ENCODE peak calls at places on chromosomes 2 and 18, in seven cellular contexts. C, N, P, U, L, O and T are unnamed samples. For H3K36me3, the result is how much of the 10 kb centered on the place peaks cover.

GRCh38 chr2:181685150-181685688 is 4.9 kb upstream of the NEUROD1 start:
- DNase-seq in O (no peak), U (no peak), C (no peak), P (no peak), N (peak), L (peak), T (peak)

GRCh38 chr2:168439536-168439935 is 16.5 kb upstream of the CERS6 start:
- DNase-seq in U (no peak), N (no peak), O (no peak), L (peak), C (no peak), P (peak), T (no peak)

GRCh38 chr2:30437809-30438548 is 9.1 kb upstream of the LCLAT1 start:
- DNase-seq in U (no peak), C (no peak), L (no peak), N (no peak), P (peak), O (no peak), T (no peak)

GRCh38 chr18:28095631-28096030 is 81.3 kb downstream of the CDH2 start:
- DNase-seq in P (no peak), C (no peak), U (no peak), O (no peak), L (peak), N (no peak), T (no peak)

GRCh38 chr18:10900435-10900834 is 248.9 kb downstream of the PIEZO2 start:
- DNase-seq in L (no peak), O (peak), C (no peak), N (no peak), U (no peak), P (no peak), T (no peak)

GRCh38 chr2:225462945-225463344 is 63.4 kb downstream of the NYAP2 start:
- DNase-seq in O (no peak), P (no peak), L (no peak), U (no peak), N (peak), C (no peak), T (no peak)

GRCh38 chr2:222655406-222655747 is 515 bp downstream of the FARSB start:
- DNase-seq in O (no peak), N (peak), L (peak), P (no peak), C (no peak), U (no peak), T (no peak)

GRCh38 chr2:207157727-207158126 is 8.0 kb downstream of the KLF7 start:
- DNase-seq in N (no peak), U (no peak), C (no peak), L (no peak), P (no peak), O (no peak), T (no peak)

GRCh38 chr2:77520981-77521380 is 1.2 kb downstream of the LRRTM4 start:
- DNase-seq in U (no peak), L (no peak), N (peak), C (peak), P (no peak), O (no peak), T (no peak)
- H3K4me3 ChIP-seq in U (no peak), L (no peak), N (no peak), C (peak), P (no peak), O (no peak), T (no peak)

GRCh38 chr2:128169497-128169896 is 78.5 kb downstream of the UGGT1 start:
- DNase-seq in N (no peak), C (no peak), P (peak), O (peak), U (no peak), L (peak), T (no peak)
- H3K36me3 ChIP-seq in N (under half), C (half or more), P (under half), O (half or more), U (half or more), L (half or more), T (under half)

DNA sequence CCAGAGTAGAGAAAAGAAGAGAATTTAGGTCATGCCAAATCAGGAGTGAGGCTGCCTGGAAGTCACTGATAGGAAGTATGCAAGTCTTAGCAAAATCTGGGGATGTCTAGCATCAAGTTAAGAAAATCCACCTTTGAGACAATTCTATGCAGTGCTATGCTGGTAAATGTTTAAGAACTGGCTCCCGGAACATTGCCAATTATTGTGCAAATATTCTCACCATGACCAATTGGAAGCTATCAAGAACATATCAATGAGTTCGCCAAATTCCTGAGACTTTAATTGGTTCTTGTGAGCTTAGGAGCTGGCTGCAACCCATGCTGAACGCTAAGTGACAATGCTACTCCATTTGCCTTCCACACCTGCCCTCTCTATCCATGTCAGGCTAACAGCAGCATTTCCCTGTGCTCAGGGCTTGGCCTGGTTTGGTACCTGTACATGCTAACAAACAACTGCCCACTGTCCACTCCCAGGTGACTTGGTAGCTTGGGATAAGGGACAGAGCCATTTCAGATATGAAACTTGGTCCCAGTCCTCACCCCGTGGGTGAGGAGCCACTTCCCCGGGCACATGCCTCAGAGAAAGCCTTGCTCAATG is 172.9 kb upstream of the KLHL29 start:
- DNase-seq in U (no peak), P (no peak), C (no peak), L (no peak), O (no peak), N (no peak), T (no peak)
- H3K4me3 ChIP-seq in U (no peak), P (no peak), C (no peak), L (no peak), O (no peak), N (no peak), T (no peak)

DNA sequence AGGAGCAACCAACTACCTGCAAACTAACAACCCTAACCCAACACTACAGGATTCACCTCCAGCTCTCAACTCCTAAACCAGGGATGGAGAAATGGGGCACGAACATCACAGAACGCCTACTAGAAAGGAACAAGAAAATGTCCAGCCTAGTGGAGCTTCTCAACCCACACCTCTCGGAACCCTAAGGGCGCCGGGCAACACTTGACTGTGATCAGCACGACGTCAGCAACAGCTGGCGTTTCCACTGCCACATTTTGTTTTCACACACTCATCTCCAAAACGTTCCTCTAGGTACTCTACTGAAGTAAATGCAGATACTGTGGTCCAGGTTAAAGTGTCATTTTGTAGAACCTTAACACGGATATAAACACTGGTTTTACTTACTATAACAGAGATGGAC is 4.2 kb downstream of the RNASEH1 start:
- DNase-seq in P (no peak), O (no peak), C (no peak), N (no peak), U (no peak), L (no peak), T (no peak)
- H3K36me3 ChIP-seq in P (under half), O (half or more), C (half or more), N (under half), U (half or more), L (under half), T (under half)

GRCh38 chr18:52340466-52341378 is 725 bp downstream of the DCC start:
- DNase-seq in C (no peak), N (no peak), U (no peak), O (no peak), P (no peak), L (no peak), T (peak)

GRCh38 chr18:52343138-52343537 is 3.1 kb downstream of the DCC start:
- DNase-seq in P (no peak), U (no peak), O (no peak), L (no peak), N (peak), C (peak), T (peak)

GRCh38 chr18:52343731-52344340 is 3.8 kb downstream of the DCC start:
- DNase-seq in P (no peak), U (no peak), O (no peak), L (no peak), C (peak), N (no peak), T (no peak)

GRCh38 chr18:52339891-52340371 is at the start of gene DCC:
- DNase-seq in P (no peak), U (no peak), O (peak), N (peak), C (peak), L (peak), T (peak)

GRCh38 chr18:52341617-52342381 is 1.8 kb downstream of the DCC start:
- DNase-seq in O (no peak), L (peak), N (peak), P (no peak), C (peak), U (no peak), T (peak)
- H3K4me3 ChIP-seq in O (no peak), L (no peak), N (peak), P (no peak), C (peak), U (peak), T (peak)

DNA sequence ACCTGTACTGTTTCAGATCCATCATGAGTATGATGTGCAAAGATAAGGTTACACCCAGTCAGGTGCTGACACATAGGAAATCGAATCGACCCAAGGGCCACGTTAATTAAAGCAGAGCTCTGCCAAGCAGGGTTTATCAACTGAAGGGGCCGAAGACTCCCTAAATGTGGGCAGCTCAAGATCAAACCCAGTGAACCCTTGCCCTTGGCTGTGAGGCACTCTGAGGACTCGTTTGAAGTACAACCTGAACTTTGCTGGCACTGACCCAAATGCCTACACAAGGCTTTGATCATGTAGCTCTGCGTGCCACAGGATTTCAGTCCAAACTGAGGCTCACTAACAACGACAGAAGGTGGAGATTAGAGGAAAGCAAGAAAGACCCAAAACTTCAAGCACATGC is 352.1 kb downstream of the MTX2 start:
- DNase-seq in L (no peak), P (no peak), O (peak), U (no peak), N (no peak), C (no peak), T (no peak)
- H3K36me3 ChIP-seq in L (under half), P (under half), O (under half), U (under half), N (under half), C (under half), T (under half)

DNA sequence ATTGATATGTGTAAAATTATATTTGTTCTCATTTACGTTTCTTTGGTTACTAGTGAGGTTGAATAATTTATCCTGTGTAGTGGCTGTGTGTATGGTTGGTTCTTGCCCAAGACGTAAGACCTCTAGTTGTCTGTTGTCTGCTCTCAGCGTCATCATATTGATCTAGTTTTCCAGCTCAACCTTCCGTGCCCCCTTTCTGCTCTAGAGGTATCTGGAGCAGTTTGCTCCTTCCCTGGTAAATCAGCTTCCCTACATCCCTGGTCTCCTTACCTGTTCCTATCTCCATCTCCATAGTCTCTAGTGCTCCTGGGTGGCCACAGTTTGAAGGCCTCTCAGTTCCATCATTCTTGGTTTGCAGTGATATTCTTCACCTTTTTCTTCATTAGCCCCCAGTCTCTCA is 1.2 kb downstream of the SMYD5 start:
- DNase-seq in U (no peak), O (no peak), C (no peak), N (no peak), L (no peak), P (no peak), T (no peak)
- H3K4me3 ChIP-seq in U (peak), O (peak), C (peak), N (no peak), L (peak), P (no peak), T (no peak)

DNA sequence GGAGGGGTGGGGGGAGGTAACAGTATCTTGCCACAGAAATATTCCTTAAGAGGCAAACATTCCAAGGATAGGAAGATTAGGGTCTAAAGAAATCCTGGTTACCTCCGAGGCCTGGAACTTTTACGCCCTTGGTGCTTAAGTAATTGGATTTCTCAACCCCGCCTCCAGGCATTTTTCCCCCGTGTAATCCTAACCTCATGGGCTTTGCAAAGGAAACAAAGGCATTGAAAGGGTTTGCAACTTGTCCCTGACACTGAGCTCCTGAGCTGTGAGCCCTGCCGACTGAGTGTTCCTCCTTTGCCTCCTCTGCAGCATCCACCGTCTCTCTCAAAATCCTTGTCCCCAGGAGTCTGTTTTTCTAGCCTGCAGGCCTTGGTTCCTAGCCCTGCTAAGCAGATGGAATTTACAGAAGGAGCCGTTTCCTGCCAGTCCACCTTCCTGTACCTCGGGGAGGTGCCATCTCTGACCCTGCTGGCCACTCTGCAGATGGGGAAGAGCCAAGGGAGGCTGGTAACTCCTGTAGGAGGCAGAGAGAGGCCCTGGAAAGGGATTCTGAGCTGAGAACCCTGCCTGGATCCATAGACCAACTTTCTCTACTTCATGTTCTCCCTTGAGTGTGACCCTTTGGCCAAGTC is 24.2 kb downstream of the TET3 start:
- DNase-seq in N (peak), L (no peak), P (no peak), O (no peak), U (no peak), C (no peak), T (no peak)
- H3K36me3 ChIP-seq in N (under half), L (under half), P (under half), O (under half), U (under half), C (under half), T (under half)